ENCODE peak calls at places on chromosomes 5 and 9, in nine cellular contexts. C is stomach, F is tibial artery, L is heart right ventricle, M is neural progenitor cell, J is HepG2, R is tibial nerve, I is left ventricle myocardium inferior, G is mesendoderm. D is an unnamed sample.

GRCh38 chr5:76469656-76470290 is 66.7 kb downstream of the IQGAP2 start:
- DNase-seq in C (no peak), F (no peak), L (no peak), M (no peak), J (no peak), R (no peak), I (no peak), G (no peak), D (no peak)

GRCh38 chr5:4700082-4700481 is 440.0 kb upstream of the ADAMTS16 start:
- DNase-seq in C (no peak), F (no peak), L (peak; percentile 23), M (peak; percentile 85), J (peak; percentile 4), R (peak; percentile 50), I (peak; percentile 24), G (peak; percentile 85), D (peak; percentile 81)

GRCh38 chr9:34187891-34188240 is 9.0 kb downstream of the UBAP1 start:
- DNase-seq in C (no peak), F (no peak), L (no peak), M (no peak), J (no peak), R (no peak), I (no peak), G (no peak), D (no peak)

GRCh38 chr5:120517607-120518252 is 53.6 kb downstream of the PRR16 start:
- DNase-seq in C (no peak), F (no peak), L (no peak), M (no peak), J (no peak), R (no peak), I (no peak), G (no peak), D (no peak)

GRCh38 chr9:94938384-94938783 is 211.9 kb downstream of the AOPEP start:
- DNase-seq in C (no peak), F (no peak), L (no peak), M (no peak), J (no peak), R (no peak), I (no peak), G (no peak), D (no peak)

GRCh38 chr5:132539716-132540115 is 3.6 kb downstream of the IL5 start:
- DNase-seq in C (no peak), F (no peak), L (no peak), M (no peak), J (peak; percentile 21), R (no peak), I (no peak), G (no peak), D (no peak)

GRCh38 chr5:63121471-63121870 is 542.9 kb downstream of the LRRC70 start:
- DNase-seq in C (no peak), F (no peak), L (no peak), M (no peak), J (no peak), R (no peak), I (no peak), G (no peak), D (no peak)

GRCh38 chr5:76468625-76469410 is 65.7 kb downstream of the IQGAP2 start:
- DNase-seq in C (no peak), F (no peak), L (no peak), M (no peak), J (no peak), R (no peak), I (no peak), G (no peak), D (no peak)

GRCh38 chr5:179827684-179828083 is 7.0 kb downstream of the SQSTM1 start:
- DNase-seq in C (no peak), F (no peak), L (no peak), M (no peak), J (no peak), R (no peak), I (no peak), G (no peak), D (peak; percentile 59)

GRCh38 chr5:139844472-139845145 is 49.0 kb downstream of the PSD2 start:
- DNase-seq in C (peak; percentile 78), F (peak; percentile 81), L (peak; percentile 66), M (peak; percentile 92), J (peak; percentile 66), R (peak; percentile 39), I (peak; percentile 70), G (peak; percentile 87), D (peak; percentile 70)

GRCh38 chr5:80569961-80570786 is at the start of gene ANKRD34B:
- DNase-seq in C (no peak), F (no peak), L (no peak), M (peak; percentile 82), J (no peak), R (no peak), I (no peak), G (peak; percentile 76), D (no peak)

GRCh38 chr5:149405550-149406202 is 26.6 kb upstream of the IL17B start:
- DNase-seq in C (no peak), F (peak; percentile 93), L (no peak), M (no peak), J (no peak), R (no peak), I (no peak), G (peak; percentile 59), D (no peak)

GRCh38 chr9:113995963-113996362 is 82.1 kb downstream of the AMBP start:
- DNase-seq in C (peak; percentile 19), F (no peak), L (no peak), M (no peak), J (no peak), R (no peak), I (no peak), G (no peak), D (no peak)
- H3K4me1 ChIP-seq in C (peaks cover 33% of the 10 kb centered on the region), F (peaks cover 41% of the 10 kb centered on the region), L (peaks cover 34% of the 10 kb centered on the region), M (no peaks in the 10 kb centered on the region), J (no peaks in the 10 kb centered on the region), R (no peaks in the 10 kb centered on the region), I (peaks cover 52% of the 10 kb centered on the region), G (no peaks in the 10 kb centered on the region), D (peaks cover 17% of the 10 kb centered on the region)

GRCh38 chr5:126866837-126867236 is 89.9 kb downstream of the LMNB1 start:
- DNase-seq in C (no peak), F (no peak), L (no peak), M (no peak), J (no peak), R (no peak), I (no peak), G (no peak), D (no peak)
- H3K4me3 ChIP-seq in C (no peak overlapping the region), F (no peak overlapping the region), L (no peak overlapping the region), M (no peak overlapping the region), J (no peak overlapping the region), R (no peak overlapping the region), I (no peak overlapping the region), G (no peak overlapping the region), D (no peak overlapping the region)

GRCh38 chr9:89411759-89412158 is 86.2 kb downstream of the SEMA4D start:
- DNase-seq in C (no peak), F (no peak), L (no peak), M (no peak), J (no peak), R (no peak), I (no peak), G (no peak), D (no peak)
- H3K4me1 ChIP-seq in C (peaks cover 32% of the 10 kb centered on the region), F (no peaks in the 10 kb centered on the region), L (peaks cover 8% of the 10 kb centered on the region), M (peaks cover 18% of the 10 kb centered on the region), J (no peaks in the 10 kb centered on the region), R (no peaks in the 10 kb centered on the region), I (peaks cover 25% of the 10 kb centered on the region), G (peaks cover 14% of the 10 kb centered on the region), D (peaks cover 42% of the 10 kb centered on the region)

GRCh38 chr9:36276254-36276653 is 18.0 kb upstream of the GNE start:
- DNase-seq in C (no peak), F (no peak), L (no peak), M (no peak), J (no peak), R (no peak), I (no peak), G (no peak), D (no peak)
- H3K4me3 ChIP-seq in C (no peak overlapping the region), F (no peak overlapping the region), L (no peak overlapping the region), M (no peak overlapping the region), J (no peak overlapping the region), R (no peak overlapping the region), I (peak overlapping the region; percentile 41), G (no peak overlapping the region), D (no peak overlapping the region)

DNA sequence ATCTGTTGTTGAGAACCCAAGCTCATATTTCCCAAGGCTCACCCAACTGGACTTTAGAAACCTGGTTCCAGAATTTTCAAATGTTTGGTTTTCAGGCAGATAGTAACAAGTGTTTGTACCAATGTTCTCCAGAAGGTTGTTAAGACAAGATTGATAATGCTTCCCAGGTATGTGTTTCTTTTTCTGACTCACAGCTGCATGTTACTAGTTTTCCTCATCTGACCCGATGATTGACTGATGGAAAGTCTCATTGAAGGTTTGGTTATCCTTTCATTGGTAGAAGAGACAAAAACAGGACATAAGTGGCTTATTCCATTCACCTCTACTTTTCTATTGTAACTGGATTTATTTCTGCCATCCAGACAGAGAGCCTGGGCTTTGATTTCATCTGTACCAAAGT is 10.4 kb downstream of the BASP1 start:
- DNase-seq in C (no peak), F (no peak), L (no peak), M (no peak), J (no peak), R (no peak), I (no peak), G (no peak), D (no peak)
- H3K4me1 ChIP-seq in C (peaks cover 8% of the 10 kb centered on the region), F (peaks cover 8% of the 10 kb centered on the region), L (no peaks in the 10 kb centered on the region), M (peaks cover 42% of the 10 kb centered on the region), J (no peaks in the 10 kb centered on the region), R (no peaks in the 10 kb centered on the region), I (no peaks in the 10 kb centered on the region), G (peaks cover 3% of the 10 kb centered on the region), D (no peaks in the 10 kb centered on the region)

GRCh38 chr5:141703133-141703561 is 21.1 kb upstream of the ARAP3 start:
- DNase-seq in C (no peak), F (no peak), L (no peak), M (peak; percentile 21), J (no peak), R (no peak), I (no peak), G (no peak), D (peak; percentile 34)
- H3K4me3 ChIP-seq in C (peak overlapping the region; percentile 70), F (no peak overlapping the region), L (no peak overlapping the region), M (peak overlapping the region; percentile 52), J (no peak overlapping the region), R (peak overlapping the region; percentile 28), I (peak overlapping the region; percentile 65), G (no peak overlapping the region), D (no peak overlapping the region)

GRCh38 chr9:131394464-131395026 is 659 bp downstream of the PRRC2B start:
- DNase-seq in C (peak; percentile 48), F (peak; percentile 78), L (peak; percentile 54), M (peak; percentile 72), J (no peak), R (no peak), I (peak; percentile 57), G (no peak), D (peak; percentile 90)
- H3K4me1 ChIP-seq in C (peaks cover 57% of the 10 kb centered on the region), F (peaks cover 51% of the 10 kb centered on the region), L (peaks cover 42% of the 10 kb centered on the region), M (peaks cover 52% of the 10 kb centered on the region), J (peaks cover 63% of the 10 kb centered on the region), R (no peaks in the 10 kb centered on the region), I (peaks cover 59% of the 10 kb centered on the region), G (peaks cover 10% of the 10 kb centered on the region), D (peaks cover 55% of the 10 kb centered on the region)

GRCh38 chr5:37838152-37838932 is 1.5 kb downstream of the GDNF start:
- DNase-seq in C (no peak), F (no peak), L (no peak), M (peak; percentile 82), J (no peak), R (no peak), I (no peak), G (peak; percentile 83), D (no peak)
- H3K4me3 ChIP-seq in C (peak overlapping the region; percentile 50), F (peak overlapping the region; percentile 40), L (peak overlapping the region; percentile 24), M (peak overlapping the region; percentile 44), J (no peak overlapping the region), R (peak overlapping the region; percentile 3), I (peak overlapping the region; percentile 68), G (no peak overlapping the region), D (no peak overlapping the region)

D was measured in left lung.